ENCODE peak calls at places on chromosomes 11 and 22, in five cellular contexts. One of them, this sample, is unnamed.
A peak's percentile ranks its signal among the peaks of the same experiment; 100 is the strongest.

GRCh38 chr22:43213066-43213465 is 26.1 kb upstream of the TTLL12 start:
- DNase-seq in CD4-positive, alpha-beta T cell: no peak
- DNase-seq in HFFc6: no peak
- DNase-seq in lower leg skin: no peak
- DNase-seq in suprapubic skin: no peak
- DNase-seq in this sample: no peak

GRCh38 chr11:67287355-67288197 is 1.5 kb upstream of the ANKRD13D start:
- DNase-seq in suprapubic skin: no peak
- DNase-seq in lower leg skin: no peak
- DNase-seq in CD4-positive, alpha-beta T cell: peak; percentile 36
- DNase-seq in HFFc6: no peak
- DNase-seq in this sample: no peak

GRCh38 chr11:102914238-102915043 is 39.7 kb upstream of the MMP12 start:
- DNase-seq in suprapubic skin: no peak
- DNase-seq in lower leg skin: no peak
- DNase-seq in CD4-positive, alpha-beta T cell: no peak
- DNase-seq in HFFc6: peak; percentile 46
- DNase-seq in this sample: no peak

GRCh38 chr11:11738370-11738769 is 103.4 kb upstream of the USP47 start:
- DNase-seq in CD4-positive, alpha-beta T cell: no peak
- DNase-seq in HFFc6: no peak
- DNase-seq in suprapubic skin: no peak
- DNase-seq in lower leg skin: no peak
- DNase-seq in this sample: no peak

GRCh38 chr11:59102259-59102765 is 4.7 kb upstream of the FAM111B start:
- DNase-seq in suprapubic skin: peak; percentile 69
- DNase-seq in CD4-positive, alpha-beta T cell: peak; percentile 37
- DNase-seq in HFFc6: peak; percentile 13
- DNase-seq in lower leg skin: peak; percentile 88
- DNase-seq in this sample: no peak

GRCh38 chr11:68966894-68967780 is 13.6 kb downstream of the MRGPRD start:
- DNase-seq in lower leg skin: peak; percentile 46
- DNase-seq in CD4-positive, alpha-beta T cell: no peak
- DNase-seq in suprapubic skin: peak; percentile 15
- DNase-seq in HFFc6: no peak
- DNase-seq in this sample: no peak

GRCh38 chr11:7628660-7629059 is 44.6 kb downstream of the CYB5R2 start:
- DNase-seq in suprapubic skin: no peak
- DNase-seq in CD4-positive, alpha-beta T cell: no peak
- DNase-seq in lower leg skin: no peak
- DNase-seq in HFFc6: no peak
- DNase-seq in this sample: no peak

GRCh38 chr11:804599-804964 is 449 bp downstream of the PIDD1 start:
- DNase-seq in HFFc6: no peak
- DNase-seq in suprapubic skin: no peak
- DNase-seq in CD4-positive, alpha-beta T cell: no peak
- DNase-seq in lower leg skin: no peak
- DNase-seq in this sample: no peak

GRCh38 chr11:83600656-83601055 is 314.5 kb upstream of the CCDC90B start:
- DNase-seq in suprapubic skin: no peak
- DNase-seq in HFFc6: no peak
- DNase-seq in lower leg skin: no peak
- DNase-seq in CD4-positive, alpha-beta T cell: no peak
- DNase-seq in this sample: no peak

GRCh38 chr11:115724709-115725108 is 220.5 kb upstream of the CADM1 start:
- DNase-seq in lower leg skin: no peak
- DNase-seq in HFFc6: no peak
- DNase-seq in CD4-positive, alpha-beta T cell: no peak
- DNase-seq in suprapubic skin: no peak
- DNase-seq in this sample: no peak

GRCh38 chr11:17412488-17413180 is 24.2 kb upstream of the KCNJ11 start:
- DNase-seq in CD4-positive, alpha-beta T cell: no peak
- DNase-seq in suprapubic skin: no peak
- DNase-seq in lower leg skin: no peak
- DNase-seq in HFFc6: no peak
- DNase-seq in this sample: no peak

GRCh38 chr22:26558246-26558895 is 31.6 kb downstream of the TPST2 start:
- DNase-seq in lower leg skin: no peak
- DNase-seq in HFFc6: no peak
- DNase-seq in suprapubic skin: no peak
- DNase-seq in CD4-positive, alpha-beta T cell: no peak
- DNase-seq in this sample: no peak

GRCh38 chr11:123158609-123159008 is 36.4 kb downstream of the CLMP start:
- DNase-seq in lower leg skin: no peak
- DNase-seq in HFFc6: no peak
- DNase-seq in suprapubic skin: no peak
- DNase-seq in CD4-positive, alpha-beta T cell: no peak
- DNase-seq in this sample: no peak

GRCh38 chr11:6705905-6706535 is 22.9 kb upstream of the MRPL17 start:
- DNase-seq in suprapubic skin: no peak
- DNase-seq in CD4-positive, alpha-beta T cell: peak; percentile 20
- DNase-seq in lower leg skin: no peak
- DNase-seq in HFFc6: peak; percentile 63
- DNase-seq in this sample: no peak

GRCh38 chr22:50608996-50609395 is 8.4 kb downstream of the MAPK8IP2 start:
- DNase-seq in suprapubic skin: no peak
- DNase-seq in HFFc6: no peak
- DNase-seq in CD4-positive, alpha-beta T cell: no peak
- DNase-seq in lower leg skin: no peak
- DNase-seq in this sample: no peak

GRCh38 chr11:86497836-86498235 is 123.1 kb downstream of the CCDC81 start:
- DNase-seq in lower leg skin: peak; percentile 77
- DNase-seq in HFFc6: no peak
- DNase-seq in suprapubic skin: no peak
- DNase-seq in CD4-positive, alpha-beta T cell: no peak
- DNase-seq in this sample: no peak

GRCh38 chr11:126697937-126698336 is 302.6 kb downstream of the KIRREL3 start:
- DNase-seq in suprapubic skin: no peak
- DNase-seq in HFFc6: no peak
- DNase-seq in lower leg skin: no peak
- DNase-seq in CD4-positive, alpha-beta T cell: no peak
- DNase-seq in this sample: no peak

GRCh38 chr11:88709567-88709966 is 356.2 kb downstream of the GRM5 start:
- DNase-seq in CD4-positive, alpha-beta T cell: no peak
- DNase-seq in suprapubic skin: peak; percentile 52
- DNase-seq in HFFc6: no peak
- DNase-seq in lower leg skin: no peak
- DNase-seq in this sample: no peak

DNA sequence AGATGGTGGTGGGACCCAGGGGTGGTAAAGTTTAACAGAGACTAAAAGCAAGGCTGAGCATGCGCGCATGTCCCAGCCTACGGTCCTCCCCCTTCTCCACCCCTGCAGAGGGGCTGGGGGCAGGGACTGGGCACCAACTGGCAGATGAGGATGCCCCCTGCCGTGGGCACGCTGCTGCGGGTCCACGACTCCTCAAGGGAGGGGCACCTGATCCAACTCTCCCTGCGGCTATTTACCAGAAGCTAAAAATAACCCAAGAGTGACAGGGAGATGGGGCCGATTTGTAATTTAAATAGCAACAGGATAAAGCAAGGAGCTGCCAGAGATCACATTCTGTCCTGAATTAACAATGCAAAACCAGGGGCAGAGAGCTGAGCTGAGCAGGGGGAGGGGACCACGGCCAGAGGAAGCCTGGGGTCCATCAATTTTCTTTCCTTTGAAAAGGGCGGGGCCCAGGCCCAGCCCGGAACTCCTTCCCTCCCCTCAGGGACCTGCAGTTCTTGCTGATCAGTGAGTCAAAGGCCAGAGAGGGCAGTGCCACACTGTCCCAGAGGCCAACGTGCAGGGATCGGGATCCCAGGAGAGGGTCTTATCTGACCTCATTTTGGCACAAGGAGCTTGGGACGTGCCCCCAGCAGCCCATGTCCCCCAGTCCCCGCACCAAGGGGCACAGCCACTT is 8.1 kb upstream of the DGKZ start:
- DNase-seq in suprapubic skin: no peak
- DNase-seq in CD4-positive, alpha-beta T cell: no peak
- DNase-seq in lower leg skin: no peak
- DNase-seq in HFFc6: peak; percentile 13
- DNase-seq in this sample: no peak
- TF ChIP-seq CTCF in suprapubic skin: no peak
- TF ChIP-seq CTCF in CD4-positive, alpha-beta T cell: no peak
- TF ChIP-seq CTCF in lower leg skin: no peak
- TF ChIP-seq CTCF in HFFc6: peak; percentile 6
- TF ChIP-seq CTCF in this sample: no peak

DNA sequence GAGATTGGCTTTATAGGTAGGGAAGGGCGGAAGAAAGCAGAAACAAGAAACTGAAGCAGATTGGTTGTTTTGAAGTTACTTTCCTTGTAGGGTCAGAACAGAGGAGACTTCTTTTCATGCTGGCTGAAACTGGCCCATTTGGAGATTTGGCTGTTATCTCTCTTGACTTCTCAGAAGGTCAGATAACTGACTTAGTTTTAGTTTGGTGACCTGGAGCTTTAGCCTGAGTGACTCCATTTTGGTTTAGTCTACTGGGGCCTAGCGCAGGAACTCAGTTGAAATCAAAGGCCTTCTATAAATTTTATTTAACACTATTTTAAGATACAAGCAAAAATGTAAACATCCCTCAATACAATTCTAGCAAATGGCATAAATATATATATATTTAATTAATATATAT is 31.4 kb downstream of the CSTPP1 start:
- DNase-seq in CD4-positive, alpha-beta T cell: no peak
- DNase-seq in lower leg skin: no peak
- DNase-seq in suprapubic skin: no peak
- DNase-seq in HFFc6: no peak
- DNase-seq in this sample: no peak
- TF ChIP-seq CTCF in CD4-positive, alpha-beta T cell: no peak
- TF ChIP-seq CTCF in lower leg skin: no peak
- TF ChIP-seq CTCF in suprapubic skin: no peak
- TF ChIP-seq CTCF in HFFc6: no peak
- TF ChIP-seq CTCF in this sample: no peak

GRCh38 chr11:57546869-57547518 is 9.6 kb downstream of the SMTNL1 start:
- DNase-seq in lower leg skin: no peak
- DNase-seq in suprapubic skin: no peak
- DNase-seq in HFFc6: peak; percentile 61
- DNase-seq in CD4-positive, alpha-beta T cell: no peak
- DNase-seq in this sample: no peak
- TF ChIP-seq CTCF in lower leg skin: no peak
- TF ChIP-seq CTCF in suprapubic skin: no peak
- TF ChIP-seq CTCF in HFFc6: peak; percentile 40
- TF ChIP-seq CTCF in CD4-positive, alpha-beta T cell: no peak
- TF ChIP-seq CTCF in this sample: no peak

GRCh38 chr22:46537221-46537945 is at the start of gene CELSR1:
- DNase-seq in suprapubic skin: no peak
- DNase-seq in CD4-positive, alpha-beta T cell: no peak
- DNase-seq in lower leg skin: no peak
- DNase-seq in HFFc6: no peak
- DNase-seq in this sample: no peak

GRCh38 chr22:46536559-46537220 is 730 bp downstream of the CELSR1 start:
- DNase-seq in lower leg skin: no peak
- DNase-seq in HFFc6: no peak
- DNase-seq in suprapubic skin: no peak
- DNase-seq in CD4-positive, alpha-beta T cell: no peak
- DNase-seq in this sample: no peak

GRCh38 chr22:46537946-46538815 is 761 bp upstream of the CELSR1 start:
- DNase-seq in suprapubic skin: no peak
- DNase-seq in CD4-positive, alpha-beta T cell: no peak
- DNase-seq in lower leg skin: no peak
- DNase-seq in HFFc6: peak; percentile 32
- DNase-seq in this sample: no peak

GRCh38 chr22:46539169-46539568 is 1.7 kb upstream of the CELSR1 start:
- DNase-seq in lower leg skin: no peak
- DNase-seq in HFFc6: no peak
- DNase-seq in CD4-positive, alpha-beta T cell: no peak
- DNase-seq in suprapubic skin: no peak
- DNase-seq in this sample: no peak

DNA sequence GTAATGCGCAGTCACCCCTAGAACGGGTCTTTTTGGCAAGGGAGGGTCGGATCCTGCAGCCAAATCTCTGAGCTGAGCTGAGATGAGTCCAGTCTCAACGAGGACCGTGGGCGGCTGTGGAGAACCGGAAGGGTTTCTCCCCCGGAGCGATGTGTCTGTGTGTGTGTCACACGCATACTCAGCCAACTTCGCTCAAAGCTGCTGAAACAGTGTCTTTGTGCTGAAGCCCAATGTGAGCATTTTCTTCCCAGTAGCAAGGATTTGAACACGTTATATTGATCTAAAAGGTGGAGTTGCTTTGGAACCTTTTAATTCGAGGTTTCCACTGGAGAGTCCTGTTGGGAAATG is 1.4 kb upstream of the CELSR1 start:
- DNase-seq in lower leg skin: no peak
- DNase-seq in CD4-positive, alpha-beta T cell: no peak
- DNase-seq in suprapubic skin: no peak
- DNase-seq in HFFc6: peak; percentile 38
- DNase-seq in this sample: no peak
- TF ChIP-seq CTCF in lower leg skin: no peak
- TF ChIP-seq CTCF in CD4-positive, alpha-beta T cell: no peak
- TF ChIP-seq CTCF in suprapubic skin: no peak
- TF ChIP-seq CTCF in HFFc6: no peak
- TF ChIP-seq CTCF in this sample: no peak

GRCh38 chr22:29600846-29601245 is 2.6 kb upstream of the NF2 start:
- DNase-seq in lower leg skin: no peak
- DNase-seq in suprapubic skin: no peak
- DNase-seq in HFFc6: no peak
- DNase-seq in CD4-positive, alpha-beta T cell: no peak
- DNase-seq in this sample: no peak

GRCh38 chr22:29605236-29605850 is 1.9 kb downstream of the NF2 start:
- DNase-seq in CD4-positive, alpha-beta T cell: no peak
- DNase-seq in lower leg skin: no peak
- DNase-seq in suprapubic skin: no peak
- DNase-seq in HFFc6: no peak
- DNase-seq in this sample: no peak

GRCh38 chr22:29607426-29607825 is 4.0 kb downstream of the NF2 start:
- DNase-seq in CD4-positive, alpha-beta T cell: no peak
- DNase-seq in suprapubic skin: no peak
- DNase-seq in lower leg skin: no peak
- DNase-seq in HFFc6: no peak
- DNase-seq in this sample: no peak

GRCh38 chr22:29606320-29606719 is 2.9 kb downstream of the NF2 start:
- DNase-seq in suprapubic skin: no peak
- DNase-seq in HFFc6: no peak
- DNase-seq in CD4-positive, alpha-beta T cell: no peak
- DNase-seq in lower leg skin: no peak
- DNase-seq in this sample: no peak

GRCh38 chr22:29603358-29604191 is at the start of gene NF2:
- DNase-seq in CD4-positive, alpha-beta T cell: peak; percentile 98
- DNase-seq in suprapubic skin: peak; percentile 99
- DNase-seq in lower leg skin: peak; percentile 99
- DNase-seq in HFFc6: peak; percentile 100
- DNase-seq in this sample: peak; percentile 64
- TF ChIP-seq CTCF in CD4-positive, alpha-beta T cell: no peak
- TF ChIP-seq CTCF in suprapubic skin: no peak
- TF ChIP-seq CTCF in lower leg skin: no peak
- TF ChIP-seq CTCF in HFFc6: peak; percentile 25
- TF ChIP-seq CTCF in this sample: no peak

GRCh38 chr22:21791635-21792625 is 56.3 kb upstream of the YPEL1 start:
- DNase-seq in CD4-positive, alpha-beta T cell: no peak
- DNase-seq in lower leg skin: no peak
- DNase-seq in HFFc6: no peak
- DNase-seq in suprapubic skin: no peak
- DNase-seq in this sample: no peak
- TF ChIP-seq CTCF in CD4-positive, alpha-beta T cell: no peak
- TF ChIP-seq CTCF in lower leg skin: no peak
- TF ChIP-seq CTCF in HFFc6: no peak
- TF ChIP-seq CTCF in suprapubic skin: no peak
- TF ChIP-seq CTCF in this sample: no peak